ENCODE peak calls at places on chromosomes 11 and 22, in eight cellular contexts. One of them, this sample, is unnamed.

GRCh38 chr22:48432721-48433518 is 1394.8 kb downstream of the BRD1 start:
- DNase-seq in WTC11: no peak
- DNase-seq in psoas muscle: no peak
- DNase-seq in Calu3: no peak
- DNase-seq in IMR-90: no peak
- DNase-seq in endodermal cell: no peak
- DNase-seq in AG10803: peak
- DNase-seq in ovary: no peak
- DNase-seq in this sample: no peak

GRCh38 chr11:66055021-66055420 is 2.9 kb downstream of the SF3B2 start:
- DNase-seq in AG10803: no peak
- DNase-seq in endodermal cell: no peak
- DNase-seq in WTC11: no peak
- DNase-seq in ovary: no peak
- DNase-seq in IMR-90: no peak
- DNase-seq in psoas muscle: no peak
- DNase-seq in Calu3: no peak
- DNase-seq in this sample: no peak

GRCh38 chr11:1750840-1751520 is 585 bp upstream of the IFITM10 start:
- DNase-seq in IMR-90: no peak
- DNase-seq in psoas muscle: no peak
- DNase-seq in WTC11: no peak
- DNase-seq in Calu3: no peak
- DNase-seq in ovary: no peak
- DNase-seq in AG10803: no peak
- DNase-seq in endodermal cell: no peak
- DNase-seq in this sample: no peak

GRCh38 chr11:117230286-117230961 is 1.4 kb downstream of the PCSK7 start:
- DNase-seq in ovary: no peak
- DNase-seq in psoas muscle: no peak
- DNase-seq in WTC11: no peak
- DNase-seq in Calu3: no peak
- DNase-seq in IMR-90: peak
- DNase-seq in AG10803: no peak
- DNase-seq in endodermal cell: no peak
- DNase-seq in this sample: peak

GRCh38 chr22:24137595-24137994 is 43.7 kb upstream of the SUSD2 start:
- DNase-seq in psoas muscle: no peak
- DNase-seq in AG10803: peak
- DNase-seq in IMR-90: peak
- DNase-seq in ovary: no peak
- DNase-seq in Calu3: no peak
- DNase-seq in WTC11: no peak
- DNase-seq in endodermal cell: no peak
- DNase-seq in this sample: peak

GRCh38 chr22:20437253-20438065 is at the start of gene SCARF2:
- DNase-seq in Calu3: no peak
- DNase-seq in psoas muscle: peak
- DNase-seq in ovary: peak
- DNase-seq in endodermal cell: peak
- DNase-seq in WTC11: peak
- DNase-seq in IMR-90: peak
- DNase-seq in AG10803: peak
- DNase-seq in this sample: peak

GRCh38 chr11:101022256-101022655 is 107.4 kb downstream of the PGR start:
- DNase-seq in ovary: no peak
- DNase-seq in IMR-90: no peak
- DNase-seq in endodermal cell: no peak
- DNase-seq in psoas muscle: no peak
- DNase-seq in AG10803: no peak
- DNase-seq in Calu3: no peak
- DNase-seq in WTC11: no peak
- DNase-seq in this sample: no peak

GRCh38 chr11:58924230-58924629 is 15.1 kb upstream of the GLYATL1 start:
- DNase-seq in endodermal cell: no peak
- DNase-seq in WTC11: no peak
- DNase-seq in AG10803: no peak
- DNase-seq in Calu3: no peak
- DNase-seq in psoas muscle: no peak
- DNase-seq in ovary: no peak
- DNase-seq in IMR-90: no peak
- DNase-seq in this sample: no peak

GRCh38 chr11:91664521-91664920 is 560.1 kb upstream of the FAT3 start:
- DNase-seq in psoas muscle: no peak
- DNase-seq in endodermal cell: no peak
- DNase-seq in Calu3: peak
- DNase-seq in AG10803: no peak
- DNase-seq in ovary: no peak
- DNase-seq in IMR-90: no peak
- DNase-seq in WTC11: no peak
- DNase-seq in this sample: peak

GRCh38 chr11:8828580-8829358 is 82.2 kb upstream of the AKIP1 start:
- DNase-seq in Calu3: no peak
- DNase-seq in ovary: no peak
- DNase-seq in WTC11: no peak
- DNase-seq in psoas muscle: no peak
- DNase-seq in AG10803: peak
- DNase-seq in IMR-90: peak
- DNase-seq in endodermal cell: no peak
- DNase-seq in this sample: peak

GRCh38 chr11:30895046-30895445 is 308.9 kb upstream of the MPPED2 start:
- DNase-seq in ovary: no peak
- DNase-seq in psoas muscle: no peak
- DNase-seq in endodermal cell: no peak
- DNase-seq in Calu3: no peak
- DNase-seq in AG10803: no peak
- DNase-seq in IMR-90: no peak
- DNase-seq in WTC11: no peak
- DNase-seq in this sample: no peak

GRCh38 chr11:46694095-46694494 is 6.3 kb downstream of the ARHGAP1 start:
- DNase-seq in IMR-90: no peak
- DNase-seq in WTC11: no peak
- DNase-seq in Calu3: no peak
- DNase-seq in ovary: no peak
- DNase-seq in AG10803: no peak
- DNase-seq in psoas muscle: no peak
- DNase-seq in endodermal cell: no peak
- DNase-seq in this sample: no peak

GRCh38 chr22:49013707-49014106 is 814.0 kb downstream of the BRD1 start:
- DNase-seq in ovary: no peak
- DNase-seq in endodermal cell: peak
- DNase-seq in Calu3: no peak
- DNase-seq in psoas muscle: no peak
- DNase-seq in AG10803: no peak
- DNase-seq in IMR-90: no peak
- DNase-seq in WTC11: no peak
- DNase-seq in this sample: no peak

DNA sequence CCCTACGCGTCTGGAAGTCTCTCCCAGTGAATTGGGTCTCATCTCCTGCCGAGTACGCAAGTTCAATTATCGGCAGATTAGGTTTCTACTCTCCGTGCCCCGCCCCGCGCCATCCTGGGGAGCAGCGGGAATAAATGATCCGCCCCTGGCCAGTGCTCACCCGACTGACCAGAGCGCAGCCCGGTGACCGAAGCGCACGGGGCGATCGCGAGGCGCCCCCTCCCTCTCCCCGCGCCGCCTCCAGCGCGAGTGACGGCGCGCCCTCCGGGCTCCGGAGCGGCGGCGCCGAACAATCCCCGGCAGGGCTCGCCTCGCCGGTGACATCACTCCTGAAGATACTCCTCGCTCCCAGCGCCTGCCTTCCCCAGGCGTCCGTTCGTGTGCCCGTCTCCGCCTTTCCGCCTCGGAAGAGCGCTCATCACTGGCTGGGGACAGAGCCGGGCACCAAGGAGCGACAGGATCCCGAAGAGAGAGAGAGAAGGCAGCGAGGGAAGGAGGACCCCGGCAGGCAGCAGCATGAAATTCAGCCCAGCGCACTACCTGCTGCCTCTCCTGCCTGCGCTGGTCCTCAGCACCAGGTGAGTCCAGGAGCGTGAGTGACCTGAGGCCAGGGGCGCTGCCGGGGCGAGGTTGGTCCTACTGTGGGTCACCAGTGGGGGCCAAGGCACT is at the start of gene LUZP2:
- DNase-seq in WTC11: peak
- DNase-seq in Calu3: peak
- DNase-seq in AG10803: peak
- DNase-seq in ovary: no peak
- DNase-seq in psoas muscle: peak
- DNase-seq in IMR-90: peak
- DNase-seq in endodermal cell: peak
- DNase-seq in this sample: peak
- TF ChIP-seq CTCF in WTC11: no peak
- TF ChIP-seq CTCF in Calu3: no peak
- TF ChIP-seq CTCF in AG10803: no peak
- TF ChIP-seq CTCF in ovary: no peak
- TF ChIP-seq CTCF in psoas muscle: no peak
- TF ChIP-seq CTCF in IMR-90: no peak
- TF ChIP-seq CTCF in endodermal cell: peak
- TF ChIP-seq CTCF in this sample: no peak

GRCh38 chr22:19064354-19065054 is 57.7 kb downstream of the DGCR2 start:
- DNase-seq in ovary: no peak
- DNase-seq in AG10803: no peak
- DNase-seq in endodermal cell: no peak
- DNase-seq in WTC11: no peak
- DNase-seq in Calu3: no peak
- DNase-seq in psoas muscle: no peak
- DNase-seq in IMR-90: no peak
- DNase-seq in this sample: no peak
- TF ChIP-seq CTCF in ovary: no peak
- TF ChIP-seq CTCF in AG10803: no peak
- TF ChIP-seq CTCF in endodermal cell: no peak
- TF ChIP-seq CTCF in WTC11: no peak
- TF ChIP-seq CTCF in Calu3: no peak
- TF ChIP-seq CTCF in psoas muscle: no peak
- TF ChIP-seq CTCF in IMR-90: no peak
- TF ChIP-seq CTCF in this sample: no peak

DNA sequence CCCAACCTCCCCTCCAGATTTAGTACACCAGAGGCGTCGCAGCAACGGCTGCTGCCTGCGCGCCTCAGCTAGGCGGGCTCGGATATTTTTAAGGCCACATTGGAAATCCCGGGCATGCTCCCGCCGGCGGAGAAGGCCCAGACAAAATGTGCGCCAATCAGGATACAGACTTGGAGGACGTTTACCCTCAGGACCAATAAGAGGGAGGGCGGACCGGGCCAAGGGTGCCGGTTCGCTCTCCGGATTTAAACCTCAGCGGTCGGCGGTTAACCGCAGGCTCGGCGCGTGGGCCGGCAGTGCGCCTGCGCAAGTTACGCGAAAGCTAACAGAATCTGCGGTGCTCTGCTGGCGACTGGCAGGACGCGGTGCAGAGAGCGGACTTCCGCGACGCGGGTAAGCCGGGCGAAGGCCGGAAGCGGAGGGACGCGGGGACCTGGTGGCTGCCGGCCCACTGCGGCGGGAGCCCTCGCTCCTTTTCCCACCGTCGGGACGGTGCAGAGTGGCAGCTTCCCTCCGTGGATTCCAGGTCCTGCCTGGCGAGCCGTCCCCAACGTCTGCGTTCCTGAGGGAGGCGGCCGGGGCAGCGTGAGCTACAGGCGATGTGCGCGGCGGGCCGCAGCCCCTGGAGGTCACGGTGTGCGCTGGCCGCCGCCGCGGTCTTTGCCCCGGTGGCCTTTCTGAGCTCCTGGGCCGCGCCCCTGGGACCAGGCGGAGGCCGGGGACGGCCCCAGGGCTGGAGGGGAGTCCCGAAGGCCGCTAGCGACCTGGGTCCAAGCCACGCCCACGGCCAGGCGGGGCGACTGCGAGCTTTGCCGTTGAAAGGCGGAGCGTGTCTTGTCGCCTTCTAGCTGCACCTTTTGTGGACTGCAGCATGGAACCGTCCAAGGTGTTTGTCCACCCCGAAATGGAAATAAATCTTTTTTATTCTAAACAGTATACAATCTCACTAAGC is at the start of gene HYLS1:
- DNase-seq in Calu3: peak
- DNase-seq in ovary: peak
- DNase-seq in WTC11: peak
- DNase-seq in IMR-90: peak
- DNase-seq in endodermal cell: peak
- DNase-seq in AG10803: peak
- DNase-seq in psoas muscle: peak
- DNase-seq in this sample: peak
- TF ChIP-seq CTCF in Calu3: no peak
- TF ChIP-seq CTCF in ovary: no peak
- TF ChIP-seq CTCF in WTC11: no peak
- TF ChIP-seq CTCF in IMR-90: peak
- TF ChIP-seq CTCF in endodermal cell: peak
- TF ChIP-seq CTCF in AG10803: peak
- TF ChIP-seq CTCF in psoas muscle: peak
- TF ChIP-seq CTCF in this sample: peak

GRCh38 chr11:27440090-27440489 is 32.5 kb downstream of the LGR4 start:
- DNase-seq in psoas muscle: no peak
- DNase-seq in WTC11: no peak
- DNase-seq in endodermal cell: no peak
- DNase-seq in IMR-90: no peak
- DNase-seq in ovary: no peak
- DNase-seq in AG10803: no peak
- DNase-seq in Calu3: no peak
- DNase-seq in this sample: no peak
- TF ChIP-seq CTCF in psoas muscle: no peak
- TF ChIP-seq CTCF in WTC11: no peak
- TF ChIP-seq CTCF in endodermal cell: no peak
- TF ChIP-seq CTCF in IMR-90: no peak
- TF ChIP-seq CTCF in ovary: no peak
- TF ChIP-seq CTCF in AG10803: no peak
- TF ChIP-seq CTCF in Calu3: no peak
- TF ChIP-seq CTCF in this sample: no peak

DNA sequence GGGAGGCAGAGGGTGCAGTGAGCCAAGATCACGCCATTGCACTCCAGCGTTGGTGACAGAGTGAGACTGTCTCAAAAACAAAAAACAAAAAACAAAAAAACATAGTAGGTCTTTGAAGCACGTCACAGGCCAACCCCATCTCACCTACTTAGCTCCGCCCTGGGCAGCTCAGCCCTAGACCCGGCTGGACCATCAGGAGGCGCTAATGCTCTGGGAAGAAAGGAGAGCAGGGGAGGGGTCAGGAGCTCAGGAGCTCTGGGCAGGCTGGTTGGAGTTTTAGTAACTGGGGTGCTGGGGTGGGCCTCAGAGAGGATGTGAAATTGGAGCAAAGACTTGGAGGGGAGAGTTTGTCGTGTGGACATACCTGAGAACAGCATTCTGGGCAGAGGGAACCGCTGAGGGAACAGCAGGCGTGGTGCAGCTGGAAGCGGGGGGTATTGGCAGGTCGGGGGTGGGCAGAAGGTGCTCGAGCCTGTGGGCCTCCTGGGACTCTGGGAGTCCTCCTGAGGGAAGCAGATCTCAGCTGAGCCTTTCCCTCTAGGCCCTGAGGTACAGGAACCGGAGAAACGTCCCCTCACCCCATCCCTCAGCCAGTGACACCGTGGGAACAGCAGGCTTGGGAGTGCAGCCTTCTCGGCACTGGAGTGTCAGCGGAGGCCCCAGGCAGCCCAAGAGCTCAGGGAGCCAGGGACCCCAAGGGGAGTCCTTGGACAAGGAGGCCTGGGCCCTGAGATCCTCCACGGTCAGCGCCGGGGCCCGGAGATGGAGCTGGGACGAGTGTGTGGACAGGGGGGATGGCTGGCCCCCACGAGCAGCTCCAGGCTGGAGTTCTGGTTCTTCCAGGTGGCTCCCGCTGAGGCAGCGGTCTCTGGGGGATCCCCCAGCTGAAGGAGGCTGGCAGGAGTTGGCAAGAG is 2.2 kb upstream of the RPS6KA4 start:
- DNase-seq in AG10803: peak
- DNase-seq in psoas muscle: no peak
- DNase-seq in Calu3: peak
- DNase-seq in WTC11: peak
- DNase-seq in IMR-90: no peak
- DNase-seq in ovary: no peak
- DNase-seq in endodermal cell: peak
- DNase-seq in this sample: peak
- TF ChIP-seq CTCF in AG10803: peak
- TF ChIP-seq CTCF in psoas muscle: no peak
- TF ChIP-seq CTCF in Calu3: no peak
- TF ChIP-seq CTCF in WTC11: peak
- TF ChIP-seq CTCF in IMR-90: peak
- TF ChIP-seq CTCF in ovary: no peak
- TF ChIP-seq CTCF in endodermal cell: peak
- TF ChIP-seq CTCF in this sample: peak

This sample was measured in astrocyte of the spinal cord.